ENCODE peak calls at places on chromosomes 3 and 15, in ten cellular contexts. One of them, this sample, is unnamed.

GRCh38 chr15:96838088-96838487 is 507.6 kb downstream of the NR2F2 start:
- DNase-seq in foreskin keratinocyte: no peak
- DNase-seq in vagina: no peak
- DNase-seq in adrenal gland: no peak
- DNase-seq in heart right ventricle: no peak
- DNase-seq in ovary: no peak
- DNase-seq in IMR-90: no peak
- DNase-seq in CD8-positive, alpha-beta T cell: no peak
- DNase-seq in A549: no peak
- DNase-seq in psoas muscle: no peak
- DNase-seq in this sample: no peak

GRCh38 chr3:169246158-169246557 is 417.4 kb downstream of the MECOM start:
- DNase-seq in vagina: no peak
- DNase-seq in ovary: no peak
- DNase-seq in foreskin keratinocyte: no peak
- DNase-seq in A549: no peak
- DNase-seq in psoas muscle: no peak
- DNase-seq in adrenal gland: no peak
- DNase-seq in heart right ventricle: no peak
- DNase-seq in IMR-90: no peak
- DNase-seq in CD8-positive, alpha-beta T cell: no peak
- DNase-seq in this sample: no peak

GRCh38 chr3:168839692-168840091 is 744.0 kb upstream of the GOLIM4 start:
- DNase-seq in psoas muscle: no peak
- DNase-seq in adrenal gland: no peak
- DNase-seq in CD8-positive, alpha-beta T cell: no peak
- DNase-seq in ovary: no peak
- DNase-seq in foreskin keratinocyte: no peak
- DNase-seq in vagina: no peak
- DNase-seq in A549: no peak
- DNase-seq in heart right ventricle: no peak
- DNase-seq in IMR-90: no peak
- DNase-seq in this sample: no peak

GRCh38 chr3:151879684-151880282 is 6.3 kb downstream of the SUCNR1 start:
- DNase-seq in A549: no peak
- DNase-seq in vagina: no peak
- DNase-seq in CD8-positive, alpha-beta T cell: no peak
- DNase-seq in heart right ventricle: no peak
- DNase-seq in adrenal gland: no peak
- DNase-seq in foreskin keratinocyte: no peak
- DNase-seq in IMR-90: no peak
- DNase-seq in ovary: no peak
- DNase-seq in psoas muscle: no peak
- DNase-seq in this sample: no peak

GRCh38 chr3:82163907-82164520 is 402.6 kb upstream of the GBE1 start:
- DNase-seq in heart right ventricle: no peak
- DNase-seq in CD8-positive, alpha-beta T cell: no peak
- DNase-seq in psoas muscle: no peak
- DNase-seq in ovary: no peak
- DNase-seq in foreskin keratinocyte: no peak
- DNase-seq in adrenal gland: no peak
- DNase-seq in vagina: no peak
- DNase-seq in IMR-90: peak; percentile 18
- DNase-seq in A549: peak; percentile 2
- DNase-seq in this sample: no peak

GRCh38 chr3:55526332-55527030 is 39.4 kb upstream of the WNT5A start:
- DNase-seq in CD8-positive, alpha-beta T cell: no peak
- DNase-seq in vagina: no peak
- DNase-seq in A549: no peak
- DNase-seq in psoas muscle: no peak
- DNase-seq in IMR-90: no peak
- DNase-seq in foreskin keratinocyte: no peak
- DNase-seq in heart right ventricle: no peak
- DNase-seq in ovary: no peak
- DNase-seq in adrenal gland: no peak
- DNase-seq in this sample: no peak

GRCh38 chr3:18420584-18420983 is 4.6 kb downstream of the SATB1 start:
- DNase-seq in ovary: no peak
- DNase-seq in A549: no peak
- DNase-seq in adrenal gland: no peak
- DNase-seq in vagina: no peak
- DNase-seq in heart right ventricle: no peak
- DNase-seq in psoas muscle: no peak
- DNase-seq in foreskin keratinocyte: no peak
- DNase-seq in IMR-90: no peak
- DNase-seq in CD8-positive, alpha-beta T cell: no peak
- DNase-seq in this sample: no peak

GRCh38 chr15:71357357-71357756 is 242.1 kb downstream of the THSD4 start:
- DNase-seq in IMR-90: no peak
- DNase-seq in foreskin keratinocyte: no peak
- DNase-seq in adrenal gland: no peak
- DNase-seq in A549: no peak
- DNase-seq in vagina: no peak
- DNase-seq in CD8-positive, alpha-beta T cell: no peak
- DNase-seq in heart right ventricle: peak; percentile 60
- DNase-seq in ovary: no peak
- DNase-seq in psoas muscle: no peak
- DNase-seq in this sample: no peak

GRCh38 chr3:42148982-42149432 is 57.9 kb downstream of the TRAK1 start:
- DNase-seq in CD8-positive, alpha-beta T cell: no peak
- DNase-seq in adrenal gland: peak; percentile 44
- DNase-seq in ovary: peak; percentile 78
- DNase-seq in vagina: no peak
- DNase-seq in heart right ventricle: peak; percentile 74
- DNase-seq in IMR-90: peak; percentile 91
- DNase-seq in psoas muscle: peak; percentile 75
- DNase-seq in foreskin keratinocyte: no peak
- DNase-seq in A549: no peak
- DNase-seq in this sample: no peak

GRCh38 chr3:190017575-190018288 is 103.0 kb downstream of the P3H2 start:
- DNase-seq in ovary: no peak
- DNase-seq in adrenal gland: peak; percentile 33
- DNase-seq in IMR-90: peak; percentile 84
- DNase-seq in CD8-positive, alpha-beta T cell: no peak
- DNase-seq in heart right ventricle: peak; percentile 12
- DNase-seq in psoas muscle: no peak
- DNase-seq in foreskin keratinocyte: peak; percentile 60
- DNase-seq in A549: no peak
- DNase-seq in vagina: no peak
- DNase-seq in this sample: no peak

GRCh38 chr3:81581966-81582599 is 179.4 kb downstream of the GBE1 start:
- DNase-seq in adrenal gland: peak; percentile 28
- DNase-seq in vagina: no peak
- DNase-seq in A549: no peak
- DNase-seq in foreskin keratinocyte: peak; percentile 10
- DNase-seq in psoas muscle: no peak
- DNase-seq in IMR-90: peak; percentile 47
- DNase-seq in CD8-positive, alpha-beta T cell: no peak
- DNase-seq in heart right ventricle: no peak
- DNase-seq in ovary: no peak
- DNase-seq in this sample: peak; percentile 4

GRCh38 chr15:90479656-90480055 is 50.1 kb upstream of the CRTC3 start:
- DNase-seq in ovary: no peak
- DNase-seq in CD8-positive, alpha-beta T cell: no peak
- DNase-seq in adrenal gland: no peak
- DNase-seq in psoas muscle: no peak
- DNase-seq in IMR-90: peak; percentile 8
- DNase-seq in heart right ventricle: no peak
- DNase-seq in vagina: no peak
- DNase-seq in foreskin keratinocyte: peak; percentile 72
- DNase-seq in A549: no peak
- DNase-seq in this sample: no peak

GRCh38 chr15:32729700-32730099 is 11.9 kb downstream of the GREM1 start:
- DNase-seq in heart right ventricle: no peak
- DNase-seq in ovary: no peak
- DNase-seq in CD8-positive, alpha-beta T cell: no peak
- DNase-seq in adrenal gland: no peak
- DNase-seq in psoas muscle: no peak
- DNase-seq in vagina: no peak
- DNase-seq in A549: no peak
- DNase-seq in foreskin keratinocyte: no peak
- DNase-seq in IMR-90: no peak
- DNase-seq in this sample: no peak

GRCh38 chr3:184559336-184559735 is 2.2 kb upstream of the EPHB3 start:
- DNase-seq in CD8-positive, alpha-beta T cell: no peak
- DNase-seq in foreskin keratinocyte: no peak
- DNase-seq in adrenal gland: no peak
- DNase-seq in vagina: no peak
- DNase-seq in heart right ventricle: no peak
- DNase-seq in psoas muscle: no peak
- DNase-seq in ovary: no peak
- DNase-seq in IMR-90: no peak
- DNase-seq in A549: peak; percentile 34
- DNase-seq in this sample: no peak

GRCh38 chr3:110615454-110615853 is 456.2 kb upstream of the NECTIN3 start:
- DNase-seq in foreskin keratinocyte: no peak
- DNase-seq in psoas muscle: no peak
- DNase-seq in A549: no peak
- DNase-seq in IMR-90: no peak
- DNase-seq in vagina: no peak
- DNase-seq in ovary: no peak
- DNase-seq in adrenal gland: no peak
- DNase-seq in CD8-positive, alpha-beta T cell: no peak
- DNase-seq in heart right ventricle: no peak
- DNase-seq in this sample: no peak

GRCh38 chr3:197736010-197736490 is 654 bp downstream of the RUBCN start:
- DNase-seq in foreskin keratinocyte: no peak
- DNase-seq in adrenal gland: no peak
- DNase-seq in psoas muscle: peak; percentile 18
- DNase-seq in A549: peak; percentile 31
- DNase-seq in CD8-positive, alpha-beta T cell: peak; percentile 45
- DNase-seq in vagina: no peak
- DNase-seq in IMR-90: no peak
- DNase-seq in ovary: no peak
- DNase-seq in heart right ventricle: peak; percentile 18
- DNase-seq in this sample: peak; percentile 42
- H3K27ac ChIP-seq in foreskin keratinocyte: peak overlapping the region; percentile 65
- H3K27ac ChIP-seq in adrenal gland: peak overlapping the region; percentile 71
- H3K27ac ChIP-seq in psoas muscle: peak overlapping the region; percentile 95
- H3K27ac ChIP-seq in A549: peak overlapping the region; percentile 84
- H3K27ac ChIP-seq in CD8-positive, alpha-beta T cell: peak overlapping the region; percentile 73
- H3K27ac ChIP-seq in vagina: peak overlapping the region; percentile 86
- H3K27ac ChIP-seq in IMR-90: peak overlapping the region; percentile 20
- H3K27ac ChIP-seq in ovary: peak overlapping the region; percentile 55
- H3K27ac ChIP-seq in heart right ventricle: peak overlapping the region; percentile 90
- H3K27ac ChIP-seq in this sample: peak overlapping the region; percentile 82

GRCh38 chr3:187739125-187739560 is 6.1 kb downstream of the BCL6 start:
- DNase-seq in vagina: no peak
- DNase-seq in heart right ventricle: no peak
- DNase-seq in adrenal gland: no peak
- DNase-seq in CD8-positive, alpha-beta T cell: no peak
- DNase-seq in psoas muscle: peak; percentile 60
- DNase-seq in foreskin keratinocyte: no peak
- DNase-seq in ovary: peak; percentile 77
- DNase-seq in A549: no peak
- DNase-seq in IMR-90: no peak
- DNase-seq in this sample: no peak
- H3K4me1 ChIP-seq in vagina: peaks cover 40% of the 10 kb centered on the region
- H3K4me1 ChIP-seq in heart right ventricle: peaks cover 52% of the 10 kb centered on the region
- H3K4me1 ChIP-seq in adrenal gland: peaks cover 45% of the 10 kb centered on the region
- H3K4me1 ChIP-seq in CD8-positive, alpha-beta T cell: peaks cover 15% of the 10 kb centered on the region
- H3K4me1 ChIP-seq in psoas muscle: peaks cover 22% of the 10 kb centered on the region
- H3K4me1 ChIP-seq in foreskin keratinocyte: peaks cover 13% of the 10 kb centered on the region
- H3K4me1 ChIP-seq in ovary: peaks cover 7% of the 10 kb centered on the region
- H3K4me1 ChIP-seq in A549: peaks cover 38% of the 10 kb centered on the region
- H3K4me1 ChIP-seq in IMR-90: peaks cover 20% of the 10 kb centered on the region
- H3K4me1 ChIP-seq in this sample: peaks cover 71% of the 10 kb centered on the region

GRCh38 chr15:84872009-84872900 is 12.2 kb upstream of the SLC28A1 start:
- DNase-seq in A549: no peak
- DNase-seq in CD8-positive, alpha-beta T cell: no peak
- DNase-seq in heart right ventricle: no peak
- DNase-seq in adrenal gland: peak; percentile 85
- DNase-seq in psoas muscle: no peak
- DNase-seq in IMR-90: no peak
- DNase-seq in vagina: no peak
- DNase-seq in foreskin keratinocyte: no peak
- DNase-seq in ovary: no peak
- DNase-seq in this sample: no peak
- H3K27ac ChIP-seq in A549: no peak overlapping the region
- H3K27ac ChIP-seq in CD8-positive, alpha-beta T cell: no peak overlapping the region
- H3K27ac ChIP-seq in heart right ventricle: no peak overlapping the region
- H3K27ac ChIP-seq in adrenal gland: no peak overlapping the region
- H3K27ac ChIP-seq in psoas muscle: peak overlapping the region; percentile 63
- H3K27ac ChIP-seq in IMR-90: no peak overlapping the region
- H3K27ac ChIP-seq in vagina: no peak overlapping the region
- H3K27ac ChIP-seq in foreskin keratinocyte: no peak overlapping the region
- H3K27ac ChIP-seq in ovary: no peak overlapping the region
- H3K27ac ChIP-seq in this sample: no peak overlapping the region

GRCh38 chr15:62416535-62416934 is 251.4 kb upstream of the C2CD4B start:
- DNase-seq in psoas muscle: no peak
- DNase-seq in vagina: no peak
- DNase-seq in adrenal gland: no peak
- DNase-seq in A549: no peak
- DNase-seq in ovary: no peak
- DNase-seq in IMR-90: no peak
- DNase-seq in heart right ventricle: no peak
- DNase-seq in CD8-positive, alpha-beta T cell: no peak
- DNase-seq in foreskin keratinocyte: no peak
- DNase-seq in this sample: no peak

GRCh38 chr15:62413147-62413546 is 248.1 kb upstream of the C2CD4B start:
- DNase-seq in vagina: no peak
- DNase-seq in ovary: no peak
- DNase-seq in foreskin keratinocyte: no peak
- DNase-seq in adrenal gland: no peak
- DNase-seq in IMR-90: no peak
- DNase-seq in A549: no peak
- DNase-seq in CD8-positive, alpha-beta T cell: no peak
- DNase-seq in psoas muscle: no peak
- DNase-seq in heart right ventricle: no peak
- DNase-seq in this sample: no peak

GRCh38 chr15:62413786-62414185 is 248.7 kb upstream of the C2CD4B start:
- DNase-seq in heart right ventricle: no peak
- DNase-seq in CD8-positive, alpha-beta T cell: no peak
- DNase-seq in psoas muscle: no peak
- DNase-seq in vagina: no peak
- DNase-seq in adrenal gland: no peak
- DNase-seq in ovary: no peak
- DNase-seq in IMR-90: no peak
- DNase-seq in A549: no peak
- DNase-seq in foreskin keratinocyte: no peak
- DNase-seq in this sample: no peak

GRCh38 chr15:62415498-62415897 is 250.4 kb upstream of the C2CD4B start:
- DNase-seq in vagina: no peak
- DNase-seq in heart right ventricle: no peak
- DNase-seq in IMR-90: no peak
- DNase-seq in CD8-positive, alpha-beta T cell: no peak
- DNase-seq in foreskin keratinocyte: no peak
- DNase-seq in ovary: no peak
- DNase-seq in A549: no peak
- DNase-seq in psoas muscle: no peak
- DNase-seq in adrenal gland: no peak
- DNase-seq in this sample: no peak

DNA sequence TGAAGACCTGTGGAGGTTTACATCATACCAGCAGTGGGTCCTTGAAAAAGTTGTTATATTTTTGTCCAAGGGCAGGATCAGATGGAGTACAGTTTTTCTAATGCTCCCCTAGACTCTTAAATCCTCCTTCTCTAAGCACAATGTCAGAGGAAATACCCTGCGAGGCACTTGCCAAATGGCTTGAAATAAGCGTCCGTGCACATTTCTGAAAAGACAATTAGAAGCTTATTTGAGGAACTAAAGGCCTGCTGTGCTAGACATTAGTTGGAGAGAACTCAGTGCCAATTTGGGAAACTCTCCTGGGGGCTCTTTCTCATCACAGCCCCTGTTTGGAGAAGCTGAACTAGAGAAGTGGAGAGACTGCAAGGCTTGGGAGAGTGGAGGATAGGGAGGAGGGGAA is 247.5 kb upstream of the C2CD4B start:
- DNase-seq in psoas muscle: no peak
- DNase-seq in IMR-90: no peak
- DNase-seq in ovary: no peak
- DNase-seq in foreskin keratinocyte: no peak
- DNase-seq in CD8-positive, alpha-beta T cell: no peak
- DNase-seq in heart right ventricle: no peak
- DNase-seq in A549: no peak
- DNase-seq in vagina: no peak
- DNase-seq in adrenal gland: no peak
- DNase-seq in this sample: no peak
- H3K4me1 ChIP-seq in psoas muscle: peaks cover 37% of the 10 kb centered on the region
- H3K4me1 ChIP-seq in IMR-90: peaks cover 9% of the 10 kb centered on the region
- H3K4me1 ChIP-seq in ovary: peaks cover 4% of the 10 kb centered on the region
- H3K4me1 ChIP-seq in foreskin keratinocyte: no peaks in the 10 kb centered on the region
- H3K4me1 ChIP-seq in CD8-positive, alpha-beta T cell: no peaks in the 10 kb centered on the region
- H3K4me1 ChIP-seq in heart right ventricle: peaks cover 37% of the 10 kb centered on the region
- H3K4me1 ChIP-seq in A549: no peaks in the 10 kb centered on the region
- H3K4me1 ChIP-seq in vagina: peaks cover 20% of the 10 kb centered on the region
- H3K4me1 ChIP-seq in adrenal gland: peaks cover 18% of the 10 kb centered on the region
- H3K4me1 ChIP-seq in this sample: no peaks in the 10 kb centered on the region